ENCODE peak calls at places on chromosomes 4 and X, in eight cellular contexts. V is iPS-NIHi11, Z is lower leg skin, D is H54, Y is psoas muscle, T is pancreas, R is NCI-H1930, B is glutamatergic neuron. J is an unnamed sample.
A peak's percentile ranks its signal among the peaks of the same experiment; 100 is the strongest.

GRCh38 chr4:170374770-170375169 is 285.0 kb upstream of the AADAT start:
- DNase-seq in Y (no peak), T (no peak), B (no peak), Z (no peak), R (no peak), V (peak; percentile 58), D (peak; percentile 9), J (no peak)

GRCh38 chrX:103488332-103488731 is 31.0 kb downstream of the RAB40A start:
- DNase-seq in R (no peak), T (no peak), D (peak; percentile 5), B (no peak), V (peak; percentile 30), Z (no peak), Y (no peak), J (no peak)

GRCh38 chr4:123346330-123346940 is 50.2 kb upstream of the SPRY1 start:
- DNase-seq in R (no peak), T (no peak), V (no peak), Z (no peak), D (no peak), B (no peak), Y (no peak), J (no peak)

GRCh38 chr4:186699298-186699697 is 24.4 kb downstream of the FAT1 start:
- DNase-seq in D (no peak), T (no peak), B (no peak), R (no peak), Z (no peak), Y (no peak), V (no peak), J (no peak)

GRCh38 chr4:149836546-149836945 is 20.9 kb upstream of the IQCM start:
- DNase-seq in Z (no peak), D (no peak), Y (no peak), B (no peak), V (no peak), T (no peak), R (no peak), J (no peak)

GRCh38 chr4:168183717-168184571 is 91.6 kb downstream of the ANXA10 start:
- DNase-seq in V (peak; percentile 35), B (no peak), R (no peak), T (no peak), D (peak; percentile 9), Z (no peak), Y (no peak), J (no peak)

GRCh38 chr4:17065821-17066220 is 167.4 kb upstream of the LDB2 start:
- DNase-seq in R (no peak), D (no peak), B (no peak), V (no peak), T (no peak), Y (no peak), Z (no peak), J (no peak)

GRCh38 chrX:104482757-104483156 is 83.2 kb upstream of the IL1RAPL2 start:
- DNase-seq in Y (no peak), V (peak; percentile 2), R (no peak), D (no peak), B (no peak), T (no peak), Z (no peak), J (no peak)

GRCh38 chr4:38056024-38056685 is 96.0 kb downstream of the PTTG2 start:
- DNase-seq in T (no peak), V (no peak), B (no peak), D (no peak), R (no peak), Y (no peak), Z (no peak), J (no peak)

GRCh38 chr4:142265536-142265935 is 580.6 kb downstream of the INPP4B start:
- DNase-seq in Y (no peak), Z (no peak), T (no peak), R (no peak), D (no peak), B (no peak), V (no peak), J (peak; percentile 11)

GRCh38 chr4:3250956-3251690 is 2.2 kb downstream of the MSANTD1 start:
- DNase-seq in Y (peak; percentile 11), R (no peak), D (peak; percentile 73), Z (no peak), V (peak; percentile 63), B (peak; percentile 30), T (peak; percentile 49), J (no peak)

GRCh38 chrX:40245411-40246140 is 147.8 kb upstream of the BCOR start:
- DNase-seq in R (no peak), D (no peak), Y (no peak), T (no peak), Z (no peak), V (no peak), B (no peak), J (no peak)

GRCh38 chr4:174607792-174608191 is 85.5 kb upstream of the HPGD start:
- DNase-seq in D (no peak), Y (no peak), B (no peak), R (no peak), V (no peak), T (no peak), Z (no peak), J (no peak)

GRCh38 chr4:40331092-40331824 is 3.9 kb upstream of the CHRNA9 start:
- DNase-seq in Z (no peak), R (no peak), Y (no peak), B (no peak), T (no peak), D (no peak), V (no peak), J (no peak)

GRCh38 chr4:37389967-37390580 is 145.5 kb downstream of the NWD2 start:
- DNase-seq in V (peak; percentile 21), T (no peak), R (peak; percentile 4), Z (peak; percentile 28), Y (no peak), B (no peak), D (no peak), J (no peak)

GRCh38 chrX:30504309-30504708 is 73.3 kb downstream of the TASL start:
- DNase-seq in Y (no peak), D (no peak), T (no peak), R (no peak), B (no peak), V (no peak), Z (no peak), J (no peak)

GRCh38 chr4:156146581-156146980 is 192.9 kb upstream of the CTSO start:
- DNase-seq in Z (no peak), T (no peak), R (no peak), V (no peak), D (no peak), B (no peak), Y (no peak), J (no peak)

GRCh38 chrX:78658851-78659744 is at the start of gene RTL3:
- DNase-seq in D (no peak), Y (no peak), B (no peak), V (no peak), T (no peak), Z (no peak), R (no peak), J (peak; percentile 73)

GRCh38 chr4:140227286-140227685 is 73.3 kb upstream of the MAML3 start:
- DNase-seq in T (no peak), R (no peak), V (no peak), Y (no peak), B (no peak), Z (no peak), D (no peak), J (no peak)

GRCh38 chrX:11196476-11196875 is 85.3 kb downstream of the HCCS start:
- DNase-seq in D (no peak), Z (no peak), R (no peak), Y (no peak), B (no peak), T (no peak), V (no peak), J (no peak)

GRCh38 chrX:45479835-45480422 is 279.3 kb upstream of the DIPK2B start:
- DNase-seq in R (no peak), T (no peak), Y (no peak), D (no peak), Z (no peak), V (no peak), B (no peak), J (peak; percentile 41)

GRCh38 chr4:56914336-56914735 is 6.6 kb downstream of the REST start:
- DNase-seq in V (no peak), Z (no peak), Y (no peak), T (no peak), D (no peak), B (no peak), R (no peak), J (no peak)

GRCh38 chrX:15739886-15740285 is 1.8 kb downstream of the CA5B start:
- DNase-seq in Z (no peak), T (no peak), V (no peak), B (no peak), D (no peak), R (no peak), Y (no peak), J (no peak)

GRCh38 chr4:5572114-5572513 is 136.2 kb downstream of the EVC2 start:
- DNase-seq in Z (no peak), B (no peak), R (no peak), D (no peak), T (no peak), V (no peak), Y (no peak), J (no peak)

GRCh38 chr4:150381671-150382427 is 200.1 kb upstream of the MAB21L2 start:
- DNase-seq in Y (no peak), Z (no peak), D (no peak), R (no peak), V (no peak), B (no peak), T (no peak), J (no peak)

GRCh38 chrX:69556094-69557011 is 52.2 kb downstream of the NALF2 start:
- DNase-seq in V (peak; percentile 76), B (no peak), Y (no peak), Z (no peak), R (no peak), D (peak; percentile 12), T (no peak), J (no peak)

GRCh38 chr4:11337287-11337686 is 91.4 kb downstream of the HS3ST1 start:
- DNase-seq in Y (no peak), R (no peak), D (no peak), V (no peak), T (no peak), B (no peak), Z (no peak), J (no peak)

GRCh38 chr4:145808021-145808650 is 128.2 kb downstream of the C4orf51 start:
- DNase-seq in B (no peak), T (no peak), Y (no peak), R (no peak), Z (peak; percentile 21), D (peak; percentile 46), V (peak; percentile 30), J (peak; percentile 79)

GRCh38 chrX:153423652-153424051 is 12.4 kb downstream of the ZFP92 start:
- DNase-seq in B (no peak), Z (no peak), Y (no peak), R (no peak), V (no peak), T (no peak), D (no peak), J (no peak)